ENCODE peak calls at places on chromosomes 1 and 21, in five cellular contexts. X is T1000, U is NCI-H2081, T is type B pancreatic cell, Z is LoVo. W is an unnamed sample.

GRCh38 chr1:112937495-112937894 is 18.5 kb downstream of the SLC16A1 start:
- DNase-seq in X (no peak), U (no peak), T (no peak), Z (no peak), W (no peak)

GRCh38 chr1:108686609-108687313 is 5.3 kb upstream of the PRPF38B start:
- DNase-seq in X (no peak), U (no peak), T (no peak), Z (no peak), W (no peak)

GRCh38 chr21:39537571-39537970 is 75.2 kb upstream of the B3GALT5 start:
- DNase-seq in X (no peak), U (no peak), T (no peak), Z (peak; percentile 44), W (no peak)

GRCh38 chr1:14961661-14962267 is 191.8 kb upstream of the TMEM51 start:
- DNase-seq in X (no peak), U (no peak), T (no peak), Z (no peak), W (no peak)

GRCh38 chr1:109296782-109297181 is 10.0 kb downstream of the MYBPHL start:
- DNase-seq in X (no peak), U (no peak), T (no peak), Z (no peak), W (no peak)

GRCh38 chr1:190453550-190453949 is 24.1 kb downstream of the BRINP3 start:
- DNase-seq in X (no peak), U (no peak), T (no peak), Z (no peak), W (no peak)

GRCh38 chr1:28287315-28287714 is 28.0 kb downstream of the SESN2 start:
- DNase-seq in X (no peak), U (no peak), T (no peak), Z (no peak), W (no peak)

GRCh38 chr21:22556829-22557228 is 1558.6 kb downstream of the NCAM2 start:
- DNase-seq in X (no peak), U (no peak), T (no peak), Z (no peak), W (no peak)

GRCh38 chr21:38954450-38955059 is 148.8 kb downstream of the ETS2 start:
- DNase-seq in X (no peak), U (peak; percentile 71), T (no peak), Z (no peak), W (no peak)

GRCh38 chr1:207740224-207740623 is 11.6 kb upstream of the CD46 start:
- DNase-seq in X (no peak), U (no peak), T (no peak), Z (no peak), W (no peak)

GRCh38 chr1:87765686-87766085 is 437.0 kb downstream of the LMO4 start:
- DNase-seq in X (peak; percentile 32), U (no peak), T (no peak), Z (no peak), W (no peak)

GRCh38 chr1:229186373-229187056 is 84.4 kb upstream of the RAB4A start:
- DNase-seq in X (no peak), U (no peak), T (no peak), Z (no peak), W (no peak)

GRCh38 chr1:105072850-105073249 is 1323.2 kb downstream of the AMY1C start:
- DNase-seq in X (no peak), U (no peak), T (no peak), Z (no peak), W (no peak)

GRCh38 chr1:192491804-192492554 is 83.6 kb upstream of the RGS1 start:
- DNase-seq in X (no peak), U (no peak), T (no peak), Z (no peak), W (no peak)

GRCh38 chr1:64542118-64542517 is 72.2 kb downstream of the CACHD1 start:
- DNase-seq in X (no peak), U (no peak), T (no peak), Z (no peak), W (no peak)